ENCODE peak calls at places on chromosomes 3 and 15, in nine cellular contexts. D, A, C, B, E, K, F, P and I are unnamed samples.

GRCh38 chr3:107062787-107063186 is 314.5 kb upstream of the CCDC54 start:
- DNase-seq in E (no peak), C (no peak), A (no peak), K (no peak), P (no peak), B (no peak), F (no peak), D (no peak), I (no peak)

GRCh38 chr15:73940061-73940981 is 14.1 kb downstream of the LOXL1 start:
- DNase-seq in K (no peak), E (peak), A (no peak), P (no peak), B (no peak), C (no peak), F (no peak), D (peak), I (no peak)

GRCh38 chr15:77527164-77527778 is 105.4 kb downstream of the LINGO1 start:
- DNase-seq in C (no peak), E (no peak), F (no peak), B (no peak), P (no peak), K (peak), D (peak), A (no peak), I (no peak)

GRCh38 chr15:82870727-82871576 is 61.5 kb downstream of the WHAMM start:
- DNase-seq in K (peak), C (no peak), B (no peak), E (peak), A (peak), P (no peak), D (no peak), F (no peak), I (no peak)

GRCh38 chr3:8810561-8810960 is 41.1 kb upstream of the OXTR start:
- DNase-seq in P (no peak), A (no peak), D (no peak), B (no peak), K (no peak), E (no peak), F (no peak), C (no peak), I (no peak)

GRCh38 chr15:56739964-56740640 is 6.8 kb upstream of the ZNF280D start:
- DNase-seq in C (no peak), E (no peak), D (no peak), A (no peak), P (no peak), F (no peak), B (no peak), K (peak), I (no peak)

GRCh38 chr15:50906954-50907865 is 1.3 kb upstream of the AP4E1 start:
- DNase-seq in P (no peak), D (no peak), K (no peak), F (no peak), B (no peak), A (peak), C (peak), E (peak), I (no peak)

GRCh38 chr3:169792359-169792758 is 19.2 kb downstream of the MYNN start:
- DNase-seq in P (no peak), C (no peak), D (no peak), K (no peak), B (no peak), F (no peak), A (no peak), E (no peak), I (no peak)

GRCh38 chr3:128152419-128153155 is 694 bp upstream of the EEFSEC start:
- DNase-seq in A (no peak), B (peak), K (no peak), D (no peak), F (no peak), C (no peak), E (no peak), P (no peak), I (no peak)

GRCh38 chr15:64688770-64689169 is 86.6 kb downstream of the RBPMS2 start:
- DNase-seq in A (no peak), D (no peak), B (no peak), K (no peak), P (no peak), F (no peak), E (no peak), C (no peak), I (no peak)

GRCh38 chr3:160027541-160028195 is 39.0 kb downstream of the IL12A start:
- DNase-seq in E (no peak), D (no peak), P (peak), C (peak), K (no peak), B (peak), A (no peak), F (no peak), I (no peak)

GRCh38 chr3:4977001-4977888 is 2.0 kb upstream of the BHLHE40 start:
- DNase-seq in E (peak), F (peak), P (peak), A (no peak), K (peak), D (peak), B (peak), C (peak), I (no peak)

GRCh38 chr15:74328331-74329056 is 39.0 kb downstream of the CYP11A1 start:
- DNase-seq in D (no peak), P (no peak), C (no peak), K (no peak), E (no peak), A (no peak), B (no peak), F (no peak), I (no peak)

GRCh38 chr15:58546635-58547627 is 115.1 kb downstream of the LIPC start:
- DNase-seq in E (peak), A (no peak), D (peak), K (no peak), C (no peak), F (no peak), P (peak), B (peak), I (no peak)

GRCh38 chr15:57529748-57530147 is 62.0 kb upstream of the MYZAP start:
- DNase-seq in B (no peak), P (no peak), A (no peak), E (no peak), C (no peak), D (no peak), K (no peak), F (no peak), I (no peak)

GRCh38 chr3:42020681-42021307 is 58.9 kb upstream of the ULK4 start:
- DNase-seq in E (no peak), P (peak), F (no peak), D (no peak), C (no peak), B (peak), K (no peak), A (no peak), I (no peak)

GRCh38 chr15:29651476-29652072 is 170.7 kb downstream of the TJP1 start:
- DNase-seq in A (no peak), C (no peak), K (peak), F (no peak), B (no peak), D (no peak), P (no peak), E (no peak), I (no peak)

GRCh38 chr3:127366383-127366782 is 78.5 kb upstream of the PRR20G start:
- DNase-seq in K (peak), B (no peak), E (peak), D (no peak), A (no peak), F (no peak), P (no peak), C (no peak), I (no peak)

GRCh38 chr15:67559158-67559557 is 16.7 kb downstream of the MAP2K5 start:
- DNase-seq in B (no peak), D (no peak), C (no peak), K (no peak), F (no peak), E (no peak), P (no peak), A (no peak), I (no peak)

GRCh38 chr3:146581080-146581601 is 24.0 kb downstream of the PLSCR5 start:
- DNase-seq in K (no peak), P (no peak), B (no peak), D (no peak), F (no peak), C (no peak), E (no peak), A (no peak), I (no peak)

GRCh38 chr3:76456322-76456721 is 583.6 kb upstream of the ROBO2 start:
- DNase-seq in F (no peak), P (no peak), E (peak), B (no peak), D (no peak), A (no peak), C (no peak), K (no peak), I (no peak)